ENCODE peak calls at places on chromosomes 12 and 14, in five cellular contexts. N is trophoblast cell, L is mesenchymal stem cell, A is H1, W is H9. D is an unnamed sample. For H3K4me1, the result is how much of the 10 kb centered on the place peaks cover.

GRCh38 chr12:68423175-68423574 is 91.0 kb upstream of the MDM1 start:
- DNase-seq in A (no peak), L (no peak), N (no peak), W (no peak), D (no peak)

GRCh38 chr12:53380104-53380796 is at the start of gene SP1:
- DNase-seq in N (peak), L (peak), A (peak), W (peak), D (no peak)

GRCh38 chr14:101005447-101005846 is 101.9 kb upstream of the RTL1 start:
- DNase-seq in A (peak), W (peak), N (no peak), L (no peak), D (no peak)

GRCh38 chr14:100031506-100032281 is 33.5 kb upstream of the EVL start:
- DNase-seq in N (peak), W (no peak), A (no peak), L (peak), D (no peak)

GRCh38 chr12:84507914-84508313 is 404.7 kb downstream of the SLC6A15 start:
- DNase-seq in L (no peak), A (no peak), N (no peak), W (no peak), D (no peak)

GRCh38 chr14:51650721-51651387 is 856 bp upstream of the FRMD6 start:
- DNase-seq in W (peak), N (peak), A (peak), L (no peak), D (peak)

GRCh38 chr12:97301576-97301975 is 161.0 kb upstream of the RMST start:
- DNase-seq in L (no peak), W (no peak), A (no peak), N (no peak), D (no peak)

GRCh38 chr12:47650469-47650868 is 55.4 kb downstream of the RPAP3 start:
- DNase-seq in N (no peak), W (no peak), A (no peak), L (peak), D (no peak)

GRCh38 chr14:37594238-37594915 is 672 bp downstream of the FOXA1 start:
- DNase-seq in W (peak), N (peak), L (peak), A (peak), D (peak)

GRCh38 chr14:25006961-25007795 is 42.8 kb downstream of the STXBP6 start:
- DNase-seq in L (peak), W (no peak), N (peak), A (no peak), D (no peak)

GRCh38 chr14:69014829-69015259 is 35.7 kb upstream of the ACTN1 start:
- DNase-seq in L (peak), N (no peak), A (no peak), W (no peak), D (no peak)

GRCh38 chr14:76782885-76783566 is 21.8 kb downstream of the VASH1 start:
- DNase-seq in L (peak), W (peak), N (no peak), A (peak), D (no peak)

GRCh38 chr14:36315159-36315853 is 5.1 kb downstream of the MBIP start:
- DNase-seq in N (no peak), L (no peak), A (no peak), W (no peak), D (no peak)

GRCh38 chr14:105483300-105484068 is 3.2 kb upstream of the CRIP1 start:
- DNase-seq in A (peak), W (no peak), N (no peak), L (no peak), D (no peak)

GRCh38 chr12:13116259-13116658 is 12.8 kb upstream of the GSG1 start:
- DNase-seq in N (peak), L (no peak), W (no peak), A (no peak), D (no peak)

GRCh38 chr12:54259194-54260011 is 20.5 kb downstream of the CBX5 start:
- DNase-seq in L (peak), N (peak), A (peak), W (peak), D (peak)

GRCh38 chr12:15928345-15928744 is 17.2 kb downstream of the DERA start:
- DNase-seq in N (peak), W (no peak), A (no peak), L (peak), D (no peak)

GRCh38 chr14:39491134-39491541 is 58.9 kb upstream of the FBXO33 start:
- DNase-seq in A (peak), N (peak), W (no peak), L (peak), D (no peak)

GRCh38 chr12:96989916-96990315 is 82.9 kb downstream of the NEDD1 start:
- DNase-seq in W (peak), L (no peak), A (peak), N (peak), D (peak)

GRCh38 chr14:64112859-64113258 is 181.3 kb downstream of the ESR2 start:
- DNase-seq in A (no peak), L (no peak), W (no peak), N (peak), D (no peak)

GRCh38 chr14:61533513-61534255 is 161.6 kb upstream of the HIF1A start:
- DNase-seq in W (no peak), A (no peak), L (no peak), N (peak), D (no peak)

GRCh38 chr12:52667509-52667908 is 12.7 kb downstream of the KRT1 start:
- DNase-seq in N (peak), W (no peak), L (no peak), A (no peak), D (no peak)

GRCh38 chr12:58171914-58172313 is 230.5 kb downstream of the ATP23 start:
- DNase-seq in N (no peak), L (no peak), W (no peak), A (no peak), D (no peak)

GRCh38 chr12:111322336-111323250 is 46.3 kb downstream of the PHETA1 start:
- DNase-seq in L (no peak), N (no peak), W (no peak), A (no peak), D (no peak)

GRCh38 chr14:55104051-55104954 is 24.7 kb upstream of the LGALS3 start:
- DNase-seq in N (peak), L (no peak), A (no peak), W (no peak), D (no peak)

DNA sequence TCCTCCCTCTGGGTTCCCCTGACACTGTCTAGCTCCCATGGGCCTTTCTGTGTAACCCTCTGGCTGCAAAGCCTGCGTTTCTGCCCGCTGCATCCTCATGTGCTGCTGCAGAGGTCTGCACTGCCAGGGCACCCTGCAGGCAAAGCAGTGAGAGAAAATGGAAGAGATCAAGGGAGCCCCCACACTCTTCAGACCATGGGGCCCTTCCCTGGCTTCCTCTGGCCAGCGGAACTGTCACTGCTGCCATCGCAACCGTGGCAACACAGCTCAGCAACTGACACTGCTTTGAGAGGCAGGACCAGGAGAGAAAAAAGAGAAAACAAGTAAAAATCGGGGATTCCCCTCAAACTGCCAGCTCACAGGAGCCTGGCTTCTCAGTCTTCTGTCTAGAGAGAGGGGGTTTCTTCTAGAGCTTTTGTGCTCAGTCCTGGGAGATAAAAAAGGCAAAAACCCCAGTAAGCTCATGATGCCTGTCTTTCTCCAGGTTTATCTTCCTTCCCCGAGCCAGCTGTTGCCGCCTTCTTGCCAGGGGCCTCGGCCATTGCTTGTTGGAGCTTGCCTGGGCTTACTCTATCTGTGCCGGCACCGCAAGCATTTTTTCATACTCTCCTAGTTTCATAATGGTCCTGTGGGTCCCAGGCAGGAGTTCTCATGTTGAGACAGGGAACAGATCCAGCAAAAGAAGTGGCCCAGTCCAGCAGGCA is 39.0 kb downstream of the C14orf132 start:
- DNase-seq in N (peak), W (no peak), A (no peak), L (no peak), D (no peak)
- H3K4me1 ChIP-seq in N (under half), W (under half), A (under half), L (under half), D (under half)

DNA sequence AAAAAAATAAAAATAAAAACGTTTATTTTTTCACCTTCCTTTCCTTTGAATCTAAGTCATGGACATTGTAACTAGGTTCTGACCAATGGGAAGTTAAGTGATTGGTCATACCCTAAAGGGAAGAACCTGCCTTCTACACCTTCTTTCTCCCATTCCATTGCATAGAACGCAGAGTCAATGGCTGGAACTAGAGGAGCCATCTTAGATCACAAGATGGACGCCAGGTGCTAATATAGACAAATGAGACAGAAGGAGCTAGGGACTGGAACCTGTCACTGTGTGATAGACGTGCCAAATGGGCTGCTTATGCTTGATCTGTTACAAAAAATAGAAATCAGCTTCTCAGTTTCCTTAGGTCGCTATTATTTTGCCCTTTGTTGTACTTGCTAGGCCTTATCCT is 606.6 kb downstream of the MED13L start:
- DNase-seq in A (no peak), N (no peak), W (no peak), L (no peak), D (no peak)
- H2BK12ac ChIP-seq in A (no peak), N (no peak), W (no peak), L (no peak), D (no peak)

GRCh38 chr12:69583203-69583602 is 2.1 kb upstream of the CCT2 start:
- DNase-seq in W (peak), L (no peak), N (peak), A (no peak), D (no peak)
- H3K4me1 ChIP-seq in W (under half), L (under half), N (under half), A (under half), D (under half)

GRCh38 chr12:65570451-65571130 is 253.7 kb upstream of the HMGA2 start:
- DNase-seq in N (no peak), W (no peak), L (no peak), A (no peak), D (no peak)
- H2BK12ac ChIP-seq in N (peak), W (no peak), L (peak), A (no peak), D (no peak)

GRCh38 chr12:40211185-40211584 is 13.6 kb upstream of the LRRK2 start:
- DNase-seq in A (no peak), N (no peak), L (no peak), W (no peak), D (no peak)
- H3K4me1 ChIP-seq in A (under half), N (under half), L (under half), W (under half), D (under half)

GRCh38 chr14:53949201-53949600 is 7.4 kb downstream of the BMP4 start:
- DNase-seq in L (no peak), A (no peak), W (no peak), N (no peak), D (no peak)
- H2BK12ac ChIP-seq in L (no peak), A (no peak), W (no peak), N (no peak), D (no peak)

GRCh38 chr14:50524731-50525510 is 7.4 kb downstream of the MAP4K5 start:
- DNase-seq in N (peak), W (no peak), A (no peak), L (no peak), D (no peak)

GRCh38 chr14:50520947-50521815 is 11.2 kb downstream of the MAP4K5 start:
- DNase-seq in L (peak), W (no peak), N (no peak), A (no peak), D (no peak)

GRCh38 chr14:50521912-50522341 is 10.4 kb downstream of the MAP4K5 start:
- DNase-seq in W (no peak), L (peak), A (no peak), N (no peak), D (no peak)

GRCh38 chr14:50523271-50524041 is 8.9 kb downstream of the MAP4K5 start:
- DNase-seq in W (no peak), A (no peak), L (no peak), N (no peak), D (no peak)

DNA sequence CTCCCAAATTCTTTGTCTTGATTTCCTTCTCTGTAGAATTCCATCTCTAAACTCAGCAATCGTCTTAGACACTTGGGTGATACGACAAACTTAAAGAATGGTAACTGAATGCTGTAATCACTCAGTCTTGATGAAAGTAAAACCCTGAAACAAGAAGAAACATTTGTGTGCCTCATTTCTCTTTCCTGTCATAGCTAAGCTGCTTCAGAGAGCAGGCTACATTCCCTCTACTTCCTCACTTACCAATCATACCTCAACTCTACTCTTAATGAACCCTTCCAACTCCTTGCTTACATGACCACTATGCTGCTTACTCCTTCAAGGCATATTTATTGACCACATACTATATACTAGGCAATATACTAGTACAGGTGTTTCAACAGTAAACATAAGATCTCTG is 8.3 kb downstream of the MAP4K5 start:
- DNase-seq in L (no peak), W (no peak), A (no peak), N (no peak), D (no peak)
- H3K4me1 ChIP-seq in L (under half), W (under half), A (under half), N (under half), D (under half)

GRCh38 chr12:120990487-120991055 is 12.2 kb downstream of the HNF1A start:
- DNase-seq in L (no peak), W (no peak), A (no peak), N (no peak), D (no peak)
- H2BK12ac ChIP-seq in L (no peak), W (no peak), A (no peak), N (no peak), D (no peak)